ENCODE peak calls at places on chromosomes 6 and 20, in ten cellular contexts. R is mesenchymal stem cell; O is uterus; T is pancreas; L is CD8-positive, alpha-beta T cell; A is cardiac muscle cell; Y is K562; B is left ventricle myocardium inferior; P is adipocyte; U is hepatocyte. H is an unnamed sample. For H3K4me1, the result is how much of the 10 kb centered on the place peaks cover.

GRCh38 chr20:58986286-58986967 is 5.4 kb downstream of the NELFCD start:
- DNase-seq in R (no peak), O (no peak), T (no peak), L (no peak), A (no peak), Y (no peak), B (no peak), P (no peak), U (no peak), H (no peak)

GRCh38 chr6:17984822-17985660 is 2.4 kb downstream of the KIF13A start:
- DNase-seq in R (no peak), O (no peak), T (no peak), L (no peak), A (peak), Y (no peak), B (no peak), P (peak), U (no peak), H (no peak)

GRCh38 chr6:29528988-29529560 is 30.5 kb downstream of the UBD start:
- DNase-seq in R (no peak), O (no peak), T (no peak), L (no peak), A (no peak), Y (no peak), B (no peak), P (no peak), U (no peak), H (no peak)

GRCh38 chr6:30685157-30685976 is 1.1 kb downstream of the PPP1R18 start:
- DNase-seq in R (peak), O (no peak), T (no peak), L (no peak), A (no peak), Y (peak), B (no peak), P (peak), U (no peak), H (no peak)

GRCh38 chr6:112010328-112010727 is 43.6 kb upstream of the CCN6 start:
- DNase-seq in R (no peak), O (no peak), T (no peak), L (no peak), A (no peak), Y (no peak), B (no peak), P (no peak), U (no peak), H (no peak)

GRCh38 chr20:15942130-15942529 is 631.1 kb downstream of the KIF16B start:
- DNase-seq in R (no peak), O (no peak), T (no peak), L (no peak), A (no peak), Y (no peak), B (no peak), P (peak), U (no peak), H (no peak)

GRCh38 chr20:57702091-57702490 is 7.7 kb downstream of the PMEPA1 start:
- DNase-seq in R (no peak), O (no peak), T (no peak), L (no peak), A (no peak), Y (no peak), B (no peak), P (no peak), U (no peak), H (no peak)

GRCh38 chr20:46034039-46034438 is 5.0 kb downstream of the SLC12A5 start:
- DNase-seq in R (no peak), O (no peak), T (no peak), L (no peak), A (no peak), Y (no peak), B (no peak), P (no peak), U (no peak), H (no peak)

GRCh38 chr6:91097316-91097878 is 510.5 kb upstream of the MAP3K7 start:
- DNase-seq in R (no peak), O (peak), T (no peak), L (no peak), A (no peak), Y (no peak), B (peak), P (no peak), U (peak), H (no peak)

GRCh38 chr6:32369678-32370077 is 2.0 kb downstream of the TSBP1 start:
- DNase-seq in R (peak), O (no peak), T (no peak), L (no peak), A (no peak), Y (no peak), B (no peak), P (peak), U (no peak), H (peak)

GRCh38 chr20:57061058-57061900 is 205.2 kb downstream of the BMP7 start:
- DNase-seq in R (peak), O (peak), T (no peak), L (no peak), A (peak), Y (peak), B (no peak), P (peak), U (peak), H (no peak)

GRCh38 chr20:49985617-49986016 is 2.8 kb downstream of the SNAI1 start:
- DNase-seq in R (no peak), O (no peak), T (no peak), L (no peak), A (no peak), Y (no peak), B (no peak), P (no peak), U (no peak), H (no peak)
- H3K4me1 ChIP-seq in R (half or more), O (under half), T (under half), L (under half), A (under half), Y (half or more), B (half or more), P (half or more), U (half or more), H (under half)

GRCh38 chr20:19427913-19428800 is 215.7 kb downstream of the SLC24A3 start:
- DNase-seq in R (no peak), O (no peak), T (no peak), L (no peak), A (peak), Y (no peak), B (no peak), P (no peak), U (no peak), H (no peak)
- H3K4me1 ChIP-seq in R (under half), O (under half), T (under half), L (under half), A (under half), Y (under half), B (under half), P (under half), U (under half), H (under half)

DNA sequence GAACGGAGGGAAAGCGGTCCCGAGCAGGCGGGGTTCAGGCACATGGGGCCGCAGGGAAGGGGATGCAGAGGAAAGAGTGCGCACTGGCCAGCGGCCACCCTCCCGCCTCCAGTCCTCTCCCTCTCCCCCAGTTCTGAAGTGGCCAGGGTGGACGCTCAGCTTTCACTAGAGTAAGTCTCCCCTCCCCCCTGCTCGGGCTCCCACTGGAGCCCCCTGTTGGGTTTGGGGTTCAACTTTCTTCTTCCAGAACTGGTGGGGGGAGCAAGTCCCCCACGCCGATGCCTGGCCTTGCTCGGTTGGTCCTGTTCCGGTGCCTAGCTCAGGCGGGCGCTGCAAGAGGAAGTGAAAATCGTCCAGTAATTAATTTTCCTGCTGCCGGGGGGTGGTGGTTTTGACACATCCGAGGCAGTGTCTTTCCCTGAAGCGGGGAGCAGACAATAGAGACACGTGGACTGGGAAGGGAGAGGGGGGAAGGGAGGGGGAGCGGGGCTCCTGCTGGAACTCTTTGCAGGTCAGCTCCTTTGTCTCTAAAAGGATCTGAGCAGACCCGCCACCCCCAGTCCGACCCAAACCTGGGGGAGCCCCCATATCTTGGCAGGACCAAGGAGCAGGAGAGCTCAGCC is 824 bp upstream of the SCRT2 start:
- DNase-seq in R (no peak), O (no peak), T (no peak), L (no peak), A (no peak), Y (no peak), B (no peak), P (no peak), U (no peak), H (no peak)
- H3K4me1 ChIP-seq in R (under half), O (under half), T (under half), L (under half), A (under half), Y (half or more), B (under half), P (under half), U (under half), H (under half)

GRCh38 chr6:41528409-41528963 is 17.7 kb upstream of the FOXP4 start:
- DNase-seq in R (no peak), O (no peak), T (no peak), L (no peak), A (no peak), Y (no peak), B (no peak), P (no peak), U (no peak), H (no peak)
- H3K4me1 ChIP-seq in R (under half), O (under half), T (under half), L (under half), A (under half), Y (under half), B (under half), P (under half), U (under half), H (under half)

GRCh38 chr6:16295471-16295870 is 57.1 kb downstream of the GMPR start:
- DNase-seq in R (no peak), O (no peak), T (no peak), L (no peak), A (no peak), Y (no peak), B (no peak), P (no peak), U (no peak), H (no peak)
- H3K4me1 ChIP-seq in R (under half), O (under half), T (under half), L (under half), A (under half), Y (under half), B (under half), P (under half), U (under half), H (under half)

GRCh38 chr20:41247523-41248370 is 69.8 kb downstream of the ZHX3 start:
- DNase-seq in R (no peak), O (no peak), T (no peak), L (no peak), A (no peak), Y (no peak), B (no peak), P (no peak), U (no peak), H (no peak)
- H3K4me1 ChIP-seq in R (under half), O (under half), T (under half), L (under half), A (under half), Y (under half), B (half or more), P (half or more), U (under half), H (under half)

DNA sequence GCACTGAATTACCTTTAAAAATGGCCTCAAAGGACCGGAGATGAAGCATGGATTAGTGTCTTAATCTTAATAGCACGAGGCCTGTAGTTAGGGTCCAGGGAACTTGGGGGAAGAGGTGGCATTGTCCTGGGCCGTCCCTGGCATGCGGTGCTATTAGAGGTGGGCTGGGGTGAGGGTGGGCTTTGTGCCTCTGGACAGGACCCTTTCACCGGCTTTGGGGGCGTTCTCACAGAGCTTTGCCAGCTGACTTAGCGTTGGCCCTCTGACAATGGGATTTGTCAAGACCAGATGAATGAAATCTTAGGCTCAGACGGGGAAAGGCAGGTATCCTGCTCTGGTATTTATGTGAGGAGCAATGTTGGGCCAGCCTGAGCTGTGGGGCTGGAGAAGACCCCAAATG is 59.6 kb downstream of the ERMARD start:
- DNase-seq in R (no peak), O (no peak), T (no peak), L (no peak), A (no peak), Y (no peak), B (no peak), P (no peak), U (peak), H (no peak)
- H3K4me1 ChIP-seq in R (under half), O (under half), T (under half), L (under half), A (under half), Y (under half), B (under half), P (under half), U (under half), H (under half)

H was measured in keratinocyte.